ENCODE peak calls at places on chromosomes 11 and 22, in seven cellular contexts. V is PC-3, F is OCI-LY7, E is GM23338, M is hepatocyte, T is neural progenitor cell, G is HCT116. H is an unnamed sample.

GRCh38 chr11:126350811-126351210 is 4.7 kb upstream of the ST3GAL4 start:
- DNase-seq in M (no peak), V (no peak), F (no peak), E (no peak), G (no peak), T (no peak), H (no peak)

GRCh38 chr11:130295657-130296056 is 19.1 kb downstream of the ZBTB44 start:
- DNase-seq in G (no peak), V (no peak), F (no peak), E (peak), T (peak), M (no peak), H (no peak)

GRCh38 chr11:69356703-69357457 is 62.9 kb downstream of the MYEOV start:
- DNase-seq in M (no peak), F (no peak), T (no peak), V (no peak), E (no peak), G (no peak), H (no peak)

GRCh38 chr11:100576044-100577021 is 110.8 kb upstream of the ARHGAP42 start:
- DNase-seq in T (peak), F (peak), G (peak), M (peak), V (peak), E (peak), H (peak)

GRCh38 chr11:8039530-8040260 is 41.3 kb upstream of the TUB start:
- DNase-seq in E (no peak), T (no peak), F (no peak), V (no peak), M (no peak), G (no peak), H (no peak)

GRCh38 chr11:78310500-78310909 is 107.1 kb downstream of the GAB2 start:
- DNase-seq in F (no peak), T (no peak), G (no peak), M (peak), V (no peak), E (no peak), H (peak)

GRCh38 chr11:10518123-10518522 is 22.9 kb downstream of the RNF141 start:
- DNase-seq in V (no peak), T (no peak), M (no peak), E (no peak), F (no peak), G (no peak), H (no peak)

GRCh38 chr11:23711981-23712380 is 784.9 kb upstream of the LUZP2 start:
- DNase-seq in V (no peak), G (no peak), M (no peak), T (no peak), F (no peak), E (peak), H (no peak)

GRCh38 chr11:122319842-122320555 is 204.0 kb upstream of the BLID start:
- DNase-seq in E (no peak), V (no peak), G (no peak), M (no peak), T (peak), F (no peak), H (no peak)

GRCh38 chr11:87926250-87926970 is 248.8 kb downstream of the RAB38 start:
- DNase-seq in F (no peak), V (peak), G (peak), T (no peak), M (peak), E (peak), H (peak)

GRCh38 chr22:31695423-31695822 is 33.4 kb upstream of the PISD start:
- DNase-seq in G (no peak), V (no peak), M (no peak), E (no peak), T (no peak), F (no peak), H (no peak)

GRCh38 chr22:19876941-19877625 is 22.4 kb upstream of the GNB1L start:
- DNase-seq in E (no peak), G (no peak), M (no peak), T (no peak), V (no peak), F (no peak), H (no peak)

DNA sequence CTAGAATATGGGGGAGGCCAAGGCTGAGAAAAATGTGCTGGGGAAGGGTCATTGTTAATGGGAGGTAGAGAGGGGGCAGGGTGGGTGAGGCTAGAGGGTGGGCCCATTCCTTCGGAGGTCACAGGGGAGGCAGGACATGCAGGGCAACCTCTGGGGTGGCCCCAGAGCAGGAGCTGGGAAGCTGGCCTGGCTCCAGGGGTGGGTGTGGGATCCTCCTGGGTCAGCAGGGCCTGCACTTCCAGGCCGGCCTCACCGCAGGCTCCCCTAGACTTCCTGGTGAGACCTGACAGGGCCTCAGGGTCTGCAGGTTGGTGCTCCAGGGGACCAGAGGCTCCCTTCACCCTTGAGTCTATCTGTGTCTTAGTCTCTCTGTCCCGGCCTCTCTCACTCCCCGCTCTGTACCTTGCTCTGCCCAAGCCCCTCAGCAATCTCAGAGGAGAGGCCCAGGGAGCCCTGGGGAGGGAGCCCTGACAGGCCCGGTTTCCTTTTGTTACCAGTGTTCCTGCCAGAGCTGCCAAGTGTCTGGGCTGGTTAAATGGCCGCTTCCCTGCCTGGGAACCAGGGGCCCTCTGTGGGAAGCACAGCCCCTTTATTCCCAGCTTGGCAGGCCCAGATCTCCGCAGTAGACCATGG is 13.8 kb downstream of the CD82 start:
- DNase-seq in E (no peak), M (no peak), T (no peak), V (no peak), F (no peak), G (no peak), H (no peak)
- H3K4me2 ChIP-seq in E (no peak), M (no peak), T (peak), V (no peak), F (no peak), G (no peak), H (no peak)

DNA sequence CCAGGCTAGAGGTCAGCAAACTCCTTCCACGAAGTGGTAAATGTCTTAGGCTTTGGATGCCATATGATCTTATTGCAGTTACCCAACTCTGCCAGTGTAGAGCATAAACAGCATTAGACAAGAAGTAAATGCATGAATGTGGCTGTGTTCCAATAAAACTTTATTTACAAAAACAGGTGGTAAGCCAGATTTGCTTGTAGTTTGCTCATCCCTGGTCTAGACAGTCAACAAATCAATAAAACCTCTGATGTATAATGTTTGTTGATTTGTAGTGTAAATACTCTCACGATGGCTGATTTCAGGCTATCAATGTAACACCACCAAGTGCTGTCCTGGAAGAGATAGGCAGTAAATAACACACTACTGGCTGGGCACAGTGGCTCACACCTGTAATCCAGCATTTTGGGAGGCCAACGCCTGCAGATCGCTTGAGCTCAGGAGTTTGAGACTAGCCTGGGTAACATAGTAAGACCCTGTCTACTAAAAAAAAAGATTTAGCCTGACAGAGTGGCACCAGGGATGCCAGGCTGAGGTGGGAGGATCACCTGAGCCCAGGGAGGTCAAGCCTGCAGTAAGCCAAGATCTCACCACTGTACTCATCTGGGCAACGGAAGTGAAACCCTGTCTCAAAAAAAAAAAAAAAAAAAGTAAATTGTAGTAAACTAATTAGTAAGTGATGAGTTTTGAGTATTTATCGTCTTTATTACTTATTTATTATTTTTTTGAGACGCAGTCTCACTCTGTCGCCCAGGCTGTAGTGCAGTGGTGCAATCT is 6.9 kb upstream of the CATSPER1 start:
- DNase-seq in G (no peak), M (no peak), E (no peak), T (no peak), F (peak), V (peak), H (no peak)
- TF ChIP-seq EZH2phosphoT487 in G (no peak), M (no peak), E (no peak), T (no peak), F (no peak), V (no peak), H (no peak)

GRCh38 chr11:134342572-134343340 is 11.0 kb downstream of the GLB1L2 start:
- DNase-seq in M (no peak), F (no peak), G (no peak), E (peak), V (no peak), T (no peak), H (no peak)
- H3K4me2 ChIP-seq in M (no peak), F (no peak), G (no peak), E (no peak), V (no peak), T (no peak), H (no peak)

GRCh38 chr11:112616292-112617088 is 344.7 kb upstream of the NCAM1 start:
- DNase-seq in T (no peak), E (no peak), M (no peak), G (no peak), F (no peak), V (no peak), H (no peak)
- TF ChIP-seq EZH2phosphoT487 in T (no peak), E (no peak), M (no peak), G (no peak), F (no peak), V (no peak), H (no peak)

GRCh38 chr22:35115515-35115914 is 49.6 kb downstream of the ISX start:
- DNase-seq in F (no peak), V (no peak), M (no peak), G (no peak), T (no peak), E (no peak), H (no peak)
- H3K4me2 ChIP-seq in F (no peak), V (no peak), M (no peak), G (no peak), T (no peak), E (no peak), H (no peak)

DNA sequence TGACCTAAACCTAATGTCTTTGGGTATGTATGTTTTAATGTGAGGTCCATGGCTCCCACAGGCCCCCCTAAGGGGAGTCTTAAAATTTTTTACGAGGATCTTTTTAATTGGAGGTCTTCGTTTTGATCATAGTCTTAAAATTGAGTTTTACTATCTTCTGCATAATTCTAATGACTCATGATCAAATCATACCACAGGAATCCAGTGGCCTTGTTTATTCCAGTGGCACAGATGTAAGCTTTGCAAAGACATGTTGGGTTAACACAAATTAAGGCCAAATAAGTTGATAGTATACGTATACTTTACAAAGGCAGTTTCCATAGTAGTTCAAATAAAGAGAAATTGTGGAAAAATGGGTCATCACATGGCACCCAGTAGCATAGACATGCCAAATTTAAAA is 33.9 kb upstream of the FJX1 start:
- DNase-seq in T (no peak), G (no peak), F (no peak), V (peak), M (no peak), E (no peak), H (peak)
- TF ChIP-seq EZH2phosphoT487 in T (no peak), G (no peak), F (no peak), V (no peak), M (no peak), E (no peak), H (no peak)

GRCh38 chr11:61898247-61898582 is 6.9 kb upstream of the FADS3 start:
- DNase-seq in M (no peak), T (no peak), F (no peak), V (no peak), E (no peak), G (no peak), H (no peak)

GRCh38 chr11:61901353-61901858 is 10.1 kb upstream of the FADS3 start:
- DNase-seq in F (no peak), V (peak), T (no peak), M (no peak), G (no peak), E (no peak), H (no peak)

GRCh38 chr11:61897387-61898246 is 6.3 kb upstream of the FADS3 start:
- DNase-seq in E (peak), T (peak), G (no peak), V (peak), M (peak), F (peak), H (peak)

GRCh38 chr11:61900251-61900650 is 8.9 kb upstream of the FADS3 start:
- DNase-seq in V (no peak), T (no peak), M (no peak), G (no peak), E (no peak), F (no peak), H (no peak)

DNA sequence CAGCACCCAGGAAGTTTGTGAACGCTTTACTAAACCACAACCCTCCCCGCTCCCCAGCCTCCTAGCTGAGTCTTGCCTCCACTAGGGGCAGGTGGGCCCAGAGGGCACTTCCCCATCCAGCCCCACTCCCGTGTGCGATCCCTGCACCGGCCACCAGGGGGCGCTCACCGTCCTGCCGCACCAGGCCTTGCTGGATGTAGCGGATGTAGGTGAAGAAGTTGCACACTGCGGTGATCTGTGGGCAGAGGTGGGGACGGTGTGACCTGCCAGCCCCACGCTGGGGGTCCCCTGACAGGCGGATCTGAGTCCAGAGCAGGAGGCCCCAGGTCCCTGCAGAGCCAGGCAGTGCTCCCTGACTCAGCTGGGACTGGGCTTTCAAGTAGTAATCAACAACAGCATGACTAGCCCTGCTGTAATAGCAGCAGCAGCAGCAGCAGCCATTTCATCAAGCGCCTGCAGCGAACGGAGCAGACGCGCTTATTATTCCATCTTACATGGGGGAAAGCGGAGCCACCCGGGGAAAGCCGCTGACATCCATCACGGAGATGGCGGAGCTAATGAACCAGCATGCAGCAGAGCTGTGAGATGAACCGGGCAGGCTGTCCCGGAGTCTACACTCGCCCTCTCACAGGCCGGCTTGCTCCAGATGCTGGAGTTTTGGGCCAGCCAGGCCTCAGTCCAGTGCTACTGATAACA is 7.9 kb upstream of the FADS3 start:
- DNase-seq in T (peak), V (peak), F (peak), G (peak), E (peak), M (peak), H (peak)
- H3K4me2 ChIP-seq in T (no peak), V (no peak), F (peak), G (no peak), E (no peak), M (no peak), H (no peak)

GRCh38 chr11:120073196-120073595 is 64.7 kb downstream of the TRIM29 start:
- DNase-seq in F (no peak), E (no peak), V (no peak), T (no peak), G (no peak), M (no peak), H (no peak)
- TF ChIP-seq EZH2phosphoT487 in F (no peak), E (no peak), V (no peak), T (no peak), G (no peak), M (no peak), H (no peak)

GRCh38 chr11:37451903-37452302 is 853.9 kb upstream of the RAG2 start:
- DNase-seq in E (no peak), T (no peak), F (no peak), V (no peak), M (peak), G (no peak), H (no peak)

GRCh38 chr11:37450613-37451012 is 852.6 kb upstream of the RAG2 start:
- DNase-seq in M (no peak), G (no peak), T (no peak), E (no peak), F (no peak), V (no peak), H (no peak)

GRCh38 chr11:37449146-37449545 is 851.1 kb upstream of the RAG2 start:
- DNase-seq in G (no peak), V (peak), E (peak), F (no peak), T (peak), M (peak), H (peak)
- H3K4me2 ChIP-seq in G (no peak), V (peak), E (no peak), F (no peak), T (no peak), M (no peak), H (no peak)

DNA sequence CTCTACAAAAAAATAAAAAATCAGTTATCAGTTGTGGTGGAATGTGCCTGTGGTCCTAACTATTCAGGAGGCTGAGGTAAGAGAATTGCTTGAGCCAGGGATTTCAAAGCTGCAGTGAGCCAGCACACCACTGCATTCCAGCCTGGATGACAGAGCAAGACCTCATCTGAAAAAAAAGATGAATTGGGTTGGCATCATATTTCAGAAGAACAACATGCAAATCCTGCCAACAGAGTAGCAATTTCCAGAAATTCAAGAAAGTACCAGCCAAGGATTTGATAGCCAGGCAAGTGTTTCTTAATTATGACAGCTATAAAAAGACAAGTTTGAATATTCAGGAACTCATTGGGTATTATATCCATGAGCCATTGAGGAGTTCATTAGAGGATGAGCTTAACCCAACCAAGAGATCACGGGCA is 75.2 kb downstream of the USP47 start:
- DNase-seq in V (peak), E (peak), M (peak), F (no peak), T (peak), G (no peak), H (peak)
- TF ChIP-seq EZH2phosphoT487 in V (no peak), E (no peak), M (no peak), F (no peak), T (no peak), G (no peak), H (no peak)